ENCODE peak calls at places on chromosomes 6 and 20, in ten cellular contexts. V, O, A, S, T, M, Y, Q, D and G are unnamed samples.

GRCh38 chr6:163346529-163346961 is 68.0 kb upstream of the QKI start:
- DNase-seq in M (no peak), V (no peak), O (no peak), D (no peak), S (no peak), A (no peak), Y (no peak), T (no peak), Q (no peak), G (no peak)

GRCh38 chr6:31794866-31795615 is 511 bp downstream of the VARS1 start:
- DNase-seq in D (no peak), Y (peak), T (no peak), V (no peak), Q (peak), M (no peak), O (no peak), S (no peak), A (peak), G (no peak)

GRCh38 chr6:52389626-52390360 is 27.8 kb downstream of the PAQR8 start:
- DNase-seq in T (peak), S (peak), V (peak), A (peak), M (peak), Y (no peak), D (no peak), O (peak), Q (peak), G (no peak)

GRCh38 chr6:136213853-136214252 is 36.3 kb downstream of the MTFR2 start:
- DNase-seq in Q (no peak), M (no peak), O (no peak), S (no peak), Y (no peak), V (no peak), T (no peak), D (no peak), A (no peak), G (no peak)

GRCh38 chr6:13177617-13178506 is 150.5 kb downstream of the TBC1D7 start:
- DNase-seq in T (no peak), A (no peak), M (no peak), Y (no peak), O (no peak), V (no peak), S (no peak), Q (peak), D (no peak), G (no peak)

GRCh38 chr6:5243069-5243468 is 17.7 kb downstream of the LYRM4 start:
- DNase-seq in T (no peak), Y (no peak), Q (no peak), A (no peak), D (no peak), V (no peak), M (no peak), O (no peak), S (no peak), G (no peak)

GRCh38 chr6:41786451-41787218 is 859 bp upstream of the TOMM6 start:
- DNase-seq in O (peak), Y (peak), T (peak), V (peak), A (peak), D (no peak), Q (peak), M (peak), S (peak), G (peak)

GRCh38 chr6:31293343-31293742 is 21.5 kb upstream of the HLA-C start:
- DNase-seq in D (no peak), Y (peak), S (no peak), T (peak), O (no peak), A (no peak), V (no peak), Q (peak), M (no peak), G (no peak)

GRCh38 chr6:83371428-83371827 is 59.4 kb downstream of the ME1 start:
- DNase-seq in M (no peak), Y (no peak), O (no peak), Q (peak), T (no peak), S (no peak), V (no peak), A (no peak), D (no peak), G (no peak)

GRCh38 chr6:84779380-84779779 is 15.0 kb upstream of the TBX18 start:
- DNase-seq in Y (no peak), T (no peak), Q (no peak), M (no peak), S (no peak), O (no peak), D (no peak), A (no peak), V (no peak), G (no peak)

GRCh38 chr6:169654590-169655391 is 47.0 kb downstream of the WDR27 start:
- DNase-seq in A (peak), V (no peak), O (peak), S (peak), D (no peak), T (no peak), Y (peak), Q (peak), M (no peak), G (peak)

GRCh38 chr6:116572162-116572561 is 858 bp downstream of the RWDD1 start:
- DNase-seq in A (no peak), T (peak), S (peak), Q (peak), V (no peak), Y (no peak), D (no peak), O (peak), M (no peak), G (no peak)

GRCh38 chr6:118896339-118897136 is 2.6 kb downstream of the ASF1A start:
- DNase-seq in D (peak), A (no peak), V (peak), O (no peak), Q (peak), S (no peak), T (peak), Y (peak), M (no peak), G (no peak)

GRCh38 chr6:36685198-36685919 is 6.8 kb downstream of the CDKN1A start:
- DNase-seq in S (no peak), Q (no peak), T (no peak), Y (no peak), A (no peak), D (no peak), M (peak), O (no peak), V (no peak), G (no peak)

GRCh38 chr20:64035066-64035932 is 683 bp upstream of the C20orf204 start:
- DNase-seq in D (no peak), T (no peak), Y (no peak), V (no peak), M (no peak), O (no peak), Q (no peak), A (peak), S (no peak), G (no peak)

GRCh38 chr6:149834513-149835481 is 29.4 kb downstream of the LRP11 start:
- DNase-seq in S (peak), D (peak), M (no peak), O (peak), T (peak), Y (peak), Q (peak), V (peak), A (no peak), G (peak)

GRCh38 chr6:42007753-42008528 is 42.4 kb upstream of the TAF8 start:
- DNase-seq in A (peak), S (no peak), O (no peak), Y (no peak), Q (no peak), D (no peak), V (no peak), T (no peak), M (no peak), G (no peak)

GRCh38 chr6:106300944-106301343 is 24.6 kb downstream of the ATG5 start:
- DNase-seq in S (no peak), A (no peak), D (no peak), V (no peak), O (no peak), Q (peak), M (no peak), T (peak), Y (peak), G (no peak)

GRCh38 chr6:84119277-84119676 is 85.7 kb downstream of the MRAP2 start:
- DNase-seq in Q (no peak), T (no peak), D (no peak), V (no peak), O (no peak), M (no peak), A (no peak), Y (peak), S (no peak), G (no peak)

GRCh38 chr6:160110724-160111123 is 10.9 kb upstream of the SLC22A1 start:
- DNase-seq in O (no peak), A (no peak), Y (no peak), D (no peak), V (no peak), M (no peak), T (no peak), Q (no peak), S (no peak), G (no peak)

GRCh38 chr6:108760158-108761050 is 87.8 kb upstream of the ARMC2 start:
- DNase-seq in D (no peak), M (no peak), A (no peak), O (no peak), Q (no peak), T (no peak), Y (no peak), V (no peak), S (no peak), G (no peak)

GRCh38 chr6:154638369-154638768 is 94.8 kb upstream of the SCAF8 start:
- DNase-seq in Y (no peak), O (no peak), V (no peak), S (no peak), D (no peak), Q (peak), M (no peak), T (no peak), A (no peak), G (no peak)

DNA sequence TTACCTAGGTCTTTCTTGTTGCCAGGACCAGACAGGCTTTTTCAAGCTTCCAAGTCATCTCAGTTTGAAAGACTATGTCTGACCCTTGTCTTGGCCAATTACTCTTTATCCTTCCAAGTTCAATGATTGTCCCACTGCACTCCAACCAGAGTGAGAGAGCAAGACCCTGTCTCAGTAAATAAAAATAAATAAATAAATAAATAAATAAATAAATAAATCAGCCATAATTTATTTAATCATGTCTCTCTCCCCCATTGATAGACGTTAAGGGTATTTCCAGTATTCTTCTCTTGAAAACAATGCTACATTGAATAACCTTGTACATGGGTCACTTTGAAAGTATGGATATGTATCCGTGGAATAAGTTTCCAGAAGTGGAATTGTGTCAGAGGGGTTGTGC is 83.2 kb downstream of the PTPRA start:
- DNase-seq in V (no peak), D (no peak), T (no peak), S (no peak), A (no peak), O (no peak), Q (no peak), Y (no peak), M (no peak), G (no peak)
- TF ChIP-seq POLR2AphosphoS5 in V (no peak), D (no peak), T (no peak), S (no peak), A (no peak), O (no peak), Q (no peak), Y (no peak), M (no peak), G (no peak)

DNA sequence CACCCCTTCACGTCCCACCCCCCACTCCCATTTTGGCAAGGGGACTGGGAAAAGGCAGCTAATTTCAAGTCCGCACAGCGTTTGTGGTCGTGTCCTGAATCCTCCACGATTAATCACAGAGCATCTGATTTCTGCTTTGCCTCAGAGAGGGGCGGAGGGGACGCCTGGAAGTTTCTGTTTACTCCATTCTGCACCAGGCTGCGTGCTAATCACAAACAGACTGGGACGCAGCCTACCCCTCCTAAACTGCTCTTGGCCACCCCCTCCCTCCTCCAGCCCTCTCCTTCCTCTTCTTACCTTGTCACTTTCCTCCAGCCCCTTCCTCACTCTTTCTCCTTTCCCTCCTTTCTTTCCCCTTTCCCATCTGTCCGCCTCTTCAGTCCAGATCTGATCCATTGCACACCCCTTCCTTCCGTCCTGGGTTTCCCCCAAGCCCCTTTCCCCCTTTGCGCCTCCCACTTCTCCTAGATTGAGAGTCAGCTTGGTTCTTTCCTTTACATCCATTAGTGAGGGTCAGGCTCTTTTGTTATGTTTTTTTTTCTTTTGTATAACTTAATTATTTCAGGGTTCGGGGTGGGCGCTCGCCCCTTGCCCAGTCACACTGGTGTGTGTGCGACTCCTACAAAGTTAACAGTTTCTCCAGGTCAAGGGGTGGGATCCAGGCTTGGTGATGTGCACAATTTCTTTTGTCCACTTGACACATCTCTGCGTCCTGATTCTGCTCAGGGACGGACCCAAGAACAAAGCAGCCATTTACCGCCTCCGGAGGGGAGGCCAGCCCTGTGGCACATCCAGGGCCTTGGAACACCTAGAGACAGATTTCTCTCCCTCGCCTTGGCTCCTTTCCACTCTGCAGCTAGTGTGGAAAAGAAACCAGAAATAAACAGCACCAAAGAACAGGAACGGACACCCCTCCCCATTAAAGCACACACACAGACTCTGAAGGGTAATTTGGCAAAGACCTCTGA is 527 bp upstream of the RIPOR3 start:
- DNase-seq in M (peak), A (no peak), V (no peak), O (no peak), Y (peak), S (no peak), D (no peak), Q (no peak), T (no peak), G (no peak)
- H3K4me3 ChIP-seq in M (peak), A (peak), V (no peak), O (peak), Y (peak), S (peak), D (peak), Q (no peak), T (no peak), G (peak)

GRCh38 chr6:146410851-146411595 is 132.6 kb upstream of the RAB32 start:
- DNase-seq in O (no peak), V (no peak), S (no peak), Y (no peak), M (no peak), D (no peak), T (no peak), A (no peak), Q (no peak), G (no peak)
- TF ChIP-seq POLR2AphosphoS5 in O (no peak), V (no peak), S (no peak), Y (no peak), M (no peak), D (no peak), T (no peak), A (no peak), Q (no peak), G (no peak)

GRCh38 chr6:101011165-101011564 is 130.0 kb upstream of the ASCC3 start:
- DNase-seq in V (no peak), Y (no peak), O (no peak), Q (no peak), S (peak), D (no peak), M (no peak), T (no peak), A (no peak), G (no peak)
- H3K4me3 ChIP-seq in V (no peak), Y (no peak), O (no peak), Q (no peak), S (no peak), D (no peak), M (no peak), T (no peak), A (no peak), G (no peak)

GRCh38 chr20:3930265-3931206 is 41.3 kb downstream of the PANK2 start:
- DNase-seq in A (no peak), M (no peak), D (no peak), Y (no peak), O (no peak), V (no peak), S (no peak), T (no peak), Q (no peak), G (no peak)
- TF ChIP-seq POLR2AphosphoS5 in A (no peak), M (no peak), D (peak), Y (no peak), O (no peak), V (peak), S (no peak), T (no peak), Q (no peak), G (no peak)

GRCh38 chr6:6595025-6595424 is 6.5 kb downstream of the LY86 start:
- DNase-seq in V (no peak), A (no peak), Y (no peak), Q (no peak), O (no peak), S (no peak), T (no peak), M (no peak), D (no peak), G (no peak)

GRCh38 chr6:6591778-6592388 is 3.4 kb downstream of the LY86 start:
- DNase-seq in D (no peak), V (no peak), A (no peak), O (no peak), T (no peak), S (peak), Y (no peak), Q (no peak), M (no peak), G (no peak)

GRCh38 chr6:6590530-6590929 is 2.0 kb downstream of the LY86 start:
- DNase-seq in T (no peak), S (no peak), M (no peak), A (no peak), Y (no peak), O (no peak), V (no peak), D (no peak), Q (no peak), G (no peak)

GRCh38 chr6:6593876-6594275 is 5.4 kb downstream of the LY86 start:
- DNase-seq in V (no peak), O (no peak), M (no peak), A (no peak), S (no peak), Q (no peak), T (no peak), Y (no peak), D (no peak), G (no peak)

GRCh38 chr6:6592836-6593235 is 4.3 kb downstream of the LY86 start:
- DNase-seq in T (no peak), Y (no peak), M (no peak), S (no peak), V (no peak), Q (no peak), A (no peak), O (no peak), D (no peak), G (no peak)
- H3K4me3 ChIP-seq in T (no peak), Y (no peak), M (no peak), S (no peak), V (no peak), Q (no peak), A (no peak), O (no peak), D (no peak), G (no peak)

GRCh38 chr20:45935416-45936046 is 1.0 kb downstream of the PCIF1 start:
- DNase-seq in T (no peak), O (no peak), Q (no peak), M (no peak), D (no peak), A (no peak), S (no peak), Y (no peak), V (no peak), G (no peak)

GRCh38 chr20:45940053-45940452 is 5.6 kb downstream of the PCIF1 start:
- DNase-seq in Q (no peak), D (no peak), V (no peak), T (no peak), Y (no peak), O (no peak), A (no peak), M (no peak), S (no peak), G (no peak)

GRCh38 chr20:45937765-45938164 is 3.3 kb downstream of the PCIF1 start:
- DNase-seq in A (no peak), Q (no peak), Y (no peak), O (no peak), M (no peak), D (no peak), V (no peak), T (no peak), S (no peak), G (no peak)

GRCh38 chr20:45940469-45940868 is 6.0 kb downstream of the PCIF1 start:
- DNase-seq in Y (no peak), A (no peak), D (no peak), T (no peak), S (no peak), M (no peak), O (no peak), V (no peak), Q (no peak), G (no peak)

DNA sequence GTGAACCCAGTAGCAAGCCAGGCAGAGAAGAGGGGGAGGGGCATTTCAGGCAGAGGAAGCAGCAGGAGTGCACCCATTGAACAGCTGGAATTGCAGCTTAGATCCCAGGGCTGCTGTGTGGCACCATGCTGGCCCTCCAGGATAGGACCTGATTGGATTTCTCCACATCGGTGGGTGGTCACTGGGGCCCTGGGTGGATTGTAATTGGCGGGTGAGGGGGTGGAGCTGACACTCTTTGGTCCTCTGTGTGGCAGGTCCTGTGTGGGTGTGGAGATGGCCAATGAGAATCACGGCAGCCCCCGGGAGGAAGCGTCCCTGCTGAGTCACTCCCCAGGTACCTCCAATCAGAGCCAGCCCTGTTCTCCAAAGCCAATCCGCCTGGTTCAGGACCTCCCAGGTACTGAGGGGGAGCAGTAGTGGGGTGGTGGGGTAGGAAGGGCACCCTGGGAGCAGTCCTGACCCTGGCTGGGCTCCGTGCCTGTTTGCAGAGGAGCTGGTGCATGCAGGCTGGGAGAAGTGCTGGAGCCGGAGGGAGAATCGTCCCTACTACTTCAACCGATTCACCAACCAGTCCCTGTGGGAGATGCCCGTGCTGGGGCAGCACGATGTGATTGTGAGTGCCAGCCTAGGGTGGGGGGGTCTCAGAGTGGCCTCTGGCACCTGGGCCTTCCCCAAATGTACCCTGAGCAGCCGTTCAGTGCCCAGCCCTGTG is 4.4 kb downstream of the PCIF1 start:
- DNase-seq in A (no peak), V (peak), M (no peak), Y (peak), T (no peak), S (no peak), D (no peak), O (no peak), Q (no peak), G (no peak)
- TF ChIP-seq POLR2AphosphoS5 in A (peak), V (no peak), M (no peak), Y (peak), T (no peak), S (no peak), D (no peak), O (no peak), Q (no peak), G (no peak)

GRCh38 chr6:24495516-24495847 is 713 bp downstream of the ALDH5A1 start:
- DNase-seq in Q (no peak), D (no peak), T (peak), S (peak), A (peak), V (peak), Y (peak), M (peak), O (peak), G (peak)
- H3K4me3 ChIP-seq in Q (peak), D (peak), T (peak), S (peak), A (peak), V (peak), Y (peak), M (peak), O (peak), G (peak)